ENCODE peak calls at places on chromosomes 12 and 14, in nine cellular contexts. One of them, this sample, is unnamed.

GRCh38 chr12:69095765-69096477 is 143.4 kb upstream of the CPSF6 start:
- DNase-seq in germinal center: no peak
- DNase-seq in CD8-positive, alpha-beta memory T cell: no peak
- DNase-seq in stimulated activated CD8-positive, alpha-beta memory T cell treated with anti-CD3 and anti-CD28 coated beads, Interleukin-15, amount 100 ng/mL, for 24 hours: no peak
- DNase-seq in AML-193: no peak
- DNase-seq in ELF-1: no peak
- DNase-seq in AG04450: no peak
- DNase-seq in mesenteric fat pad: no peak
- DNase-seq in stimulated activated CD4-positive, alpha-beta T cell treated with anti-CD3 and anti-CD28 coated beads, Interleukin-4, amount 100 ng/mL, for 48 hours: no peak
- DNase-seq in this sample: no peak

GRCh38 chr14:60722163-60722835 is 1.9 kb downstream of the SIX4 start:
- DNase-seq in ELF-1: peak; percentile 72
- DNase-seq in CD8-positive, alpha-beta memory T cell: peak; percentile 1
- DNase-seq in AML-193: no peak
- DNase-seq in stimulated activated CD8-positive, alpha-beta memory T cell treated with anti-CD3 and anti-CD28 coated beads, Interleukin-15, amount 100 ng/mL, for 24 hours: peak; percentile 1
- DNase-seq in AG04450: no peak
- DNase-seq in mesenteric fat pad: no peak
- DNase-seq in germinal center: peak; percentile 37
- DNase-seq in stimulated activated CD4-positive, alpha-beta T cell treated with anti-CD3 and anti-CD28 coated beads, Interleukin-4, amount 100 ng/mL, for 48 hours: no peak
- DNase-seq in this sample: peak; percentile 58

GRCh38 chr12:124496584-124496983 is 70.8 kb downstream of the NCOR2 start:
- DNase-seq in AG04450: no peak
- DNase-seq in mesenteric fat pad: no peak
- DNase-seq in stimulated activated CD4-positive, alpha-beta T cell treated with anti-CD3 and anti-CD28 coated beads, Interleukin-4, amount 100 ng/mL, for 48 hours: no peak
- DNase-seq in germinal center: peak; percentile 83
- DNase-seq in ELF-1: no peak
- DNase-seq in CD8-positive, alpha-beta memory T cell: no peak
- DNase-seq in stimulated activated CD8-positive, alpha-beta memory T cell treated with anti-CD3 and anti-CD28 coated beads, Interleukin-15, amount 100 ng/mL, for 24 hours: no peak
- DNase-seq in AML-193: no peak
- DNase-seq in this sample: no peak

GRCh38 chr12:19972325-19973288 is 395.7 kb upstream of the PDE3A start:
- DNase-seq in mesenteric fat pad: no peak
- DNase-seq in stimulated activated CD4-positive, alpha-beta T cell treated with anti-CD3 and anti-CD28 coated beads, Interleukin-4, amount 100 ng/mL, for 48 hours: peak; percentile 1
- DNase-seq in CD8-positive, alpha-beta memory T cell: no peak
- DNase-seq in germinal center: no peak
- DNase-seq in stimulated activated CD8-positive, alpha-beta memory T cell treated with anti-CD3 and anti-CD28 coated beads, Interleukin-15, amount 100 ng/mL, for 24 hours: no peak
- DNase-seq in AML-193: no peak
- DNase-seq in AG04450: no peak
- DNase-seq in ELF-1: peak; percentile 61
- DNase-seq in this sample: no peak

GRCh38 chr14:95233702-95234241 is 76.4 kb upstream of the DICER1 start:
- DNase-seq in AML-193: no peak
- DNase-seq in stimulated activated CD4-positive, alpha-beta T cell treated with anti-CD3 and anti-CD28 coated beads, Interleukin-4, amount 100 ng/mL, for 48 hours: no peak
- DNase-seq in stimulated activated CD8-positive, alpha-beta memory T cell treated with anti-CD3 and anti-CD28 coated beads, Interleukin-15, amount 100 ng/mL, for 24 hours: no peak
- DNase-seq in AG04450: no peak
- DNase-seq in germinal center: peak; percentile 10
- DNase-seq in CD8-positive, alpha-beta memory T cell: no peak
- DNase-seq in mesenteric fat pad: no peak
- DNase-seq in ELF-1: no peak
- DNase-seq in this sample: no peak

GRCh38 chr14:91383439-91383838 is 34.2 kb downstream of the CCDC88C start:
- DNase-seq in germinal center: no peak
- DNase-seq in mesenteric fat pad: no peak
- DNase-seq in AML-193: no peak
- DNase-seq in CD8-positive, alpha-beta memory T cell: no peak
- DNase-seq in AG04450: no peak
- DNase-seq in stimulated activated CD8-positive, alpha-beta memory T cell treated with anti-CD3 and anti-CD28 coated beads, Interleukin-15, amount 100 ng/mL, for 24 hours: no peak
- DNase-seq in stimulated activated CD4-positive, alpha-beta T cell treated with anti-CD3 and anti-CD28 coated beads, Interleukin-4, amount 100 ng/mL, for 48 hours: no peak
- DNase-seq in ELF-1: peak; percentile 67
- DNase-seq in this sample: no peak

GRCh38 chr12:104454997-104455396 is 1.8 kb upstream of the CHST11 start:
- DNase-seq in CD8-positive, alpha-beta memory T cell: no peak
- DNase-seq in mesenteric fat pad: no peak
- DNase-seq in AML-193: no peak
- DNase-seq in AG04450: no peak
- DNase-seq in ELF-1: no peak
- DNase-seq in stimulated activated CD4-positive, alpha-beta T cell treated with anti-CD3 and anti-CD28 coated beads, Interleukin-4, amount 100 ng/mL, for 48 hours: no peak
- DNase-seq in stimulated activated CD8-positive, alpha-beta memory T cell treated with anti-CD3 and anti-CD28 coated beads, Interleukin-15, amount 100 ng/mL, for 24 hours: no peak
- DNase-seq in germinal center: no peak
- DNase-seq in this sample: no peak

GRCh38 chr12:55060470-55060869 is 40.7 kb downstream of the NEUROD4 start:
- DNase-seq in germinal center: no peak
- DNase-seq in AML-193: no peak
- DNase-seq in CD8-positive, alpha-beta memory T cell: no peak
- DNase-seq in stimulated activated CD4-positive, alpha-beta T cell treated with anti-CD3 and anti-CD28 coated beads, Interleukin-4, amount 100 ng/mL, for 48 hours: peak; percentile 41
- DNase-seq in ELF-1: peak; percentile 9
- DNase-seq in stimulated activated CD8-positive, alpha-beta memory T cell treated with anti-CD3 and anti-CD28 coated beads, Interleukin-15, amount 100 ng/mL, for 24 hours: no peak
- DNase-seq in mesenteric fat pad: no peak
- DNase-seq in AG04450: no peak
- DNase-seq in this sample: no peak

GRCh38 chr12:113140706-113141105 is 5.1 kb upstream of the RASAL1 start:
- DNase-seq in AML-193: no peak
- DNase-seq in ELF-1: no peak
- DNase-seq in stimulated activated CD8-positive, alpha-beta memory T cell treated with anti-CD3 and anti-CD28 coated beads, Interleukin-15, amount 100 ng/mL, for 24 hours: no peak
- DNase-seq in mesenteric fat pad: no peak
- DNase-seq in AG04450: no peak
- DNase-seq in CD8-positive, alpha-beta memory T cell: no peak
- DNase-seq in germinal center: no peak
- DNase-seq in stimulated activated CD4-positive, alpha-beta T cell treated with anti-CD3 and anti-CD28 coated beads, Interleukin-4, amount 100 ng/mL, for 48 hours: no peak
- DNase-seq in this sample: no peak

GRCh38 chr14:50633954-50634353 is 34.2 kb downstream of the SAV1 start:
- DNase-seq in stimulated activated CD4-positive, alpha-beta T cell treated with anti-CD3 and anti-CD28 coated beads, Interleukin-4, amount 100 ng/mL, for 48 hours: no peak
- DNase-seq in stimulated activated CD8-positive, alpha-beta memory T cell treated with anti-CD3 and anti-CD28 coated beads, Interleukin-15, amount 100 ng/mL, for 24 hours: no peak
- DNase-seq in AG04450: no peak
- DNase-seq in germinal center: no peak
- DNase-seq in ELF-1: no peak
- DNase-seq in AML-193: no peak
- DNase-seq in mesenteric fat pad: no peak
- DNase-seq in CD8-positive, alpha-beta memory T cell: no peak
- DNase-seq in this sample: no peak

GRCh38 chr12:124480469-124481256 is 86.7 kb downstream of the NCOR2 start:
- DNase-seq in stimulated activated CD4-positive, alpha-beta T cell treated with anti-CD3 and anti-CD28 coated beads, Interleukin-4, amount 100 ng/mL, for 48 hours: peak; percentile 44
- DNase-seq in AML-193: no peak
- DNase-seq in AG04450: no peak
- DNase-seq in mesenteric fat pad: no peak
- DNase-seq in germinal center: no peak
- DNase-seq in CD8-positive, alpha-beta memory T cell: peak; percentile 22
- DNase-seq in ELF-1: no peak
- DNase-seq in stimulated activated CD8-positive, alpha-beta memory T cell treated with anti-CD3 and anti-CD28 coated beads, Interleukin-15, amount 100 ng/mL, for 24 hours: no peak
- DNase-seq in this sample: no peak